ENCODE peak calls at places on chromosomes 16 and 17, in six cellular contexts. One of them, this sample, is unnamed.

GRCh38 chr16:50474138-50474537 is 74.1 kb upstream of the NKD1 start:
- DNase-seq in IMR-90: no peak
- DNase-seq in H9: no peak
- DNase-seq in H1: no peak
- DNase-seq in neuronal stem cell: no peak
- DNase-seq in mesenchymal stem cell: no peak
- DNase-seq in this sample: no peak

GRCh38 chr16:4604401-4604800 is 10.3 kb downstream of the UBALD1 start:
- DNase-seq in IMR-90: no peak
- DNase-seq in mesenchymal stem cell: no peak
- DNase-seq in H1: no peak
- DNase-seq in neuronal stem cell: no peak
- DNase-seq in H9: no peak
- DNase-seq in this sample: no peak

GRCh38 chr17:72775914-72776313 is 316.6 kb downstream of the SLC39A11 start:
- DNase-seq in neuronal stem cell: no peak
- DNase-seq in IMR-90: no peak
- DNase-seq in H9: no peak
- DNase-seq in H1: no peak
- DNase-seq in mesenchymal stem cell: no peak
- DNase-seq in this sample: no peak

GRCh38 chr17:10224592-10225195 is 26.3 kb upstream of the GAS7 start:
- DNase-seq in IMR-90: no peak
- DNase-seq in H1: no peak
- DNase-seq in mesenchymal stem cell: no peak
- DNase-seq in H9: no peak
- DNase-seq in neuronal stem cell: no peak
- DNase-seq in this sample: no peak

GRCh38 chr17:29005936-29006438 is at the start of gene SEZ6:
- DNase-seq in H9: peak; percentile 92
- DNase-seq in neuronal stem cell: peak; percentile 84
- DNase-seq in IMR-90: peak; percentile 48
- DNase-seq in mesenchymal stem cell: peak; percentile 61
- DNase-seq in H1: peak; percentile 29
- DNase-seq in this sample: peak; percentile 84

GRCh38 chr16:79271583-79271982 is 329.0 kb downstream of the MAF start:
- DNase-seq in mesenchymal stem cell: no peak
- DNase-seq in H9: no peak
- DNase-seq in IMR-90: no peak
- DNase-seq in H1: no peak
- DNase-seq in neuronal stem cell: no peak
- DNase-seq in this sample: no peak

GRCh38 chr16:4207683-4208528 is 34.0 kb downstream of the SRL start:
- DNase-seq in H9: no peak
- DNase-seq in H1: no peak
- DNase-seq in neuronal stem cell: no peak
- DNase-seq in IMR-90: no peak
- DNase-seq in mesenchymal stem cell: no peak
- DNase-seq in this sample: no peak

GRCh38 chr17:61279476-61280145 is 120.0 kb upstream of the TBX2 start:
- DNase-seq in H1: no peak
- DNase-seq in H9: no peak
- DNase-seq in mesenchymal stem cell: peak; percentile 77
- DNase-seq in neuronal stem cell: no peak
- DNase-seq in IMR-90: peak; percentile 54
- DNase-seq in this sample: no peak

GRCh38 chr16:11407047-11407982 is 62.1 kb downstream of the RMI2 start:
- DNase-seq in IMR-90: peak; percentile 77
- DNase-seq in H9: peak; percentile 82
- DNase-seq in H1: no peak
- DNase-seq in neuronal stem cell: peak; percentile 60
- DNase-seq in mesenchymal stem cell: peak; percentile 84
- DNase-seq in this sample: peak; percentile 85

GRCh38 chr16:3056336-3057180 is 8.9 kb upstream of the IL32 start:
- DNase-seq in IMR-90: no peak
- DNase-seq in H1: no peak
- DNase-seq in mesenchymal stem cell: no peak
- DNase-seq in H9: no peak
- DNase-seq in neuronal stem cell: no peak
- DNase-seq in this sample: no peak

GRCh38 chr17:77506371-77506991 is 365.7 kb downstream of the SEC14L1 start:
- DNase-seq in H1: no peak
- DNase-seq in neuronal stem cell: no peak
- DNase-seq in H9: no peak
- DNase-seq in mesenchymal stem cell: no peak
- DNase-seq in IMR-90: no peak
- DNase-seq in this sample: no peak

GRCh38 chr16:53864819-53865491 is 161.0 kb downstream of the FTO start:
- DNase-seq in IMR-90: peak; percentile 24
- DNase-seq in H9: no peak
- DNase-seq in mesenchymal stem cell: peak; percentile 29
- DNase-seq in H1: no peak
- DNase-seq in neuronal stem cell: no peak
- DNase-seq in this sample: peak; percentile 57

GRCh38 chr16:66049865-66050264 is 316.6 kb upstream of the CDH5 start:
- DNase-seq in IMR-90: no peak
- DNase-seq in neuronal stem cell: no peak
- DNase-seq in H1: no peak
- DNase-seq in H9: no peak
- DNase-seq in mesenchymal stem cell: no peak
- DNase-seq in this sample: no peak
- H2BK120ac ChIP-seq in IMR-90: no peak overlapping the region
- H2BK120ac ChIP-seq in neuronal stem cell: no peak overlapping the region
- H2BK120ac ChIP-seq in H1: no peak overlapping the region
- H2BK120ac ChIP-seq in H9: no peak overlapping the region
- H2BK120ac ChIP-seq in mesenchymal stem cell: no peak overlapping the region
- H2BK120ac ChIP-seq in this sample: no peak overlapping the region

DNA sequence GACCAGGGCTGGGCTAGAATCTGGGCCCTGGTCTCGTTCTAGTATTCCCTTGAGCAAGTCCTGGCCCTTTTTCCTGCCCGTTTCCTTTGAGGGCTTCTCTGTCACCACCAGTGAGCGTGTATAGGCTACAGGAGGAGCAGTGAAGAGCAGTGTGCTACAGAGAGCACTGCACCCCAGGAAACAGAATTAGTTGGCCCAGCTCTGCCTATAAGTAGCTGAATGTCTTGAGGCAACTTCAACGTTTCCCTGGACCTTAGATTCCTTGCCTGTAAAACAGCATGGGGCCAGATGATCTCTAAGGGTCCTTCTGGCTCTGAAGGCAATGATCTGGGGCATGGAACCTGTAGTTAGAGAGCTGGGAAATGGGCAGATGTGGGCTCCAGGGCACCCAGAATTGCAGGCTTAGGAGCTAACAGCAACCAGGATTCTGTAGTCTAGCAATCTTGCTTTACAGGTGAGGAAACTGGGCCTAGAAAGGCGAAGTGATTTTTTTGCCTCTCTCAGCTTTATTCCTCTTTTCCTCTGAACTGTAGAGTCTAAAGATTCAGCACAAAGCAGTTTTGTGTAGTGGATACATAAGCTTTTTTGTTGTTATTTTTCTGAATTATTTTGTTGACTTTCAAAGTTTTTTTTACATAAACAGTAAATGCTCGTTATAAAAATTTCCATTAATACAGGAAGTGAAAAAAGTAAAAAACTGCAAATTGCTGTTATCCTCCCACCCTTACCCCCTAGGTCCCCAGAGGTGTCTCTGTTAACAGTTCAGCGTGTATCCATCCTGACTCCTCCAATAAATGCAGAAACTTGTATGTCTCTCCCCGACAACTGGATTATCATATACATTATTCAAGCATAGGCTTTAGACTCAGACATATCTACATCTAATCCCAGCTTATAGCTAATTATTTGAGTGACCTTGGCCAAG is 1.7 kb upstream of the MYL4 start:
- DNase-seq in mesenchymal stem cell: no peak
- DNase-seq in neuronal stem cell: no peak
- DNase-seq in H9: no peak
- DNase-seq in H1: no peak
- DNase-seq in IMR-90: no peak
- DNase-seq in this sample: no peak
- H3K27ac ChIP-seq in mesenchymal stem cell: no peak overlapping the region
- H3K27ac ChIP-seq in neuronal stem cell: no peak overlapping the region
- H3K27ac ChIP-seq in H9: no peak overlapping the region
- H3K27ac ChIP-seq in H1: no peak overlapping the region
- H3K27ac ChIP-seq in IMR-90: no peak overlapping the region
- H3K27ac ChIP-seq in this sample: no peak overlapping the region

GRCh38 chr16:66930189-66930588 is 4.0 kb downstream of the CIAO2B start:
- DNase-seq in mesenchymal stem cell: peak; percentile 63
- DNase-seq in H1: no peak
- DNase-seq in H9: no peak
- DNase-seq in IMR-90: peak; percentile 85
- DNase-seq in neuronal stem cell: no peak
- DNase-seq in this sample: no peak
- H2BK15ac ChIP-seq in mesenchymal stem cell: no peak overlapping the region
- H2BK15ac ChIP-seq in H1: no peak overlapping the region
- H2BK15ac ChIP-seq in H9: no peak overlapping the region
- H2BK15ac ChIP-seq in IMR-90: no peak overlapping the region
- H2BK15ac ChIP-seq in neuronal stem cell: no peak overlapping the region
- H2BK15ac ChIP-seq in this sample: no peak overlapping the region

GRCh38 chr17:3596804-3597464 is 12.3 kb downstream of the TRPV1 start:
- DNase-seq in mesenchymal stem cell: no peak
- DNase-seq in H9: no peak
- DNase-seq in H1: no peak
- DNase-seq in IMR-90: no peak
- DNase-seq in neuronal stem cell: no peak
- DNase-seq in this sample: peak; percentile 4
- H2BK120ac ChIP-seq in mesenchymal stem cell: no peak overlapping the region
- H2BK120ac ChIP-seq in H9: no peak overlapping the region
- H2BK120ac ChIP-seq in H1: no peak overlapping the region
- H2BK120ac ChIP-seq in IMR-90: no peak overlapping the region
- H2BK120ac ChIP-seq in neuronal stem cell: no peak overlapping the region
- H2BK120ac ChIP-seq in this sample: no peak overlapping the region

GRCh38 chr17:40065041-40065770 is 2.4 kb downstream of the THRA start:
- DNase-seq in neuronal stem cell: no peak
- DNase-seq in IMR-90: peak; percentile 58
- DNase-seq in mesenchymal stem cell: peak; percentile 58
- DNase-seq in H9: no peak
- DNase-seq in H1: no peak
- DNase-seq in this sample: no peak
- H3K27ac ChIP-seq in neuronal stem cell: peak overlapping the region; percentile 53
- H3K27ac ChIP-seq in IMR-90: peak overlapping the region; percentile 71
- H3K27ac ChIP-seq in mesenchymal stem cell: peak overlapping the region; percentile 69
- H3K27ac ChIP-seq in H9: no peak overlapping the region
- H3K27ac ChIP-seq in H1: no peak overlapping the region
- H3K27ac ChIP-seq in this sample: no peak overlapping the region

DNA sequence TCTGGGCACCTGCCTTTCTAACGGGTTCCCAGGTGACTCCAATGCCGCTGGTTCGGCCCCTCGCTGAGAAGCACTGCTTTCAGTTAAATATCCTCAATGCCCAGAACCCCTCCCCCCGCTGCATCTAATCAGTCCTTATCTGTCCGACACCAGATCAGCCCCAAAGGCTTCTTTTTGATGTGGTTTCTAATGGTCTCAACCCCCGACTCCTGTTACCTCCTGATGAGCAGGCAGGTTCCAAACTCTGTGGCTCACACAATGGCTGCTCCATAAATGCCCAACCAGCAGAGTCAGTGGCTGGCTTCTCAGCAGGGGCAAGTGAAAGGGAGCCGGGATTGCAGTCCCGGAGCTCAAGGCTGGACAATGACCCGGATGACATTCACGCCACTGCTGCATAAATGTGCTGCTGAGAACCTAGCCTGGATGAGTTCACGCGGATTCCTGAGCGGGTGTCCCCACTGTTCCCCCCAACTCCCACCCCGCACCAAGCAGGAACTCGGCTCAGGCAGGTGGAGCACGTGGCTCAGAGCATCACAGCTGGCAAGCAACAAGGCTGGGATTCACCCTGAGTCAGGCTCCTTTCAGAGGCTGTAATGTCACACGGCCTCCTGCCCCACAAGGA is 1.0 kb upstream of the SLC38A8 start:
- DNase-seq in H1: no peak
- DNase-seq in neuronal stem cell: no peak
- DNase-seq in H9: no peak
- DNase-seq in mesenchymal stem cell: no peak
- DNase-seq in IMR-90: peak; percentile 18
- DNase-seq in this sample: peak; percentile 92
- H2BK15ac ChIP-seq in H1: no peak overlapping the region
- H2BK15ac ChIP-seq in neuronal stem cell: no peak overlapping the region
- H2BK15ac ChIP-seq in H9: no peak overlapping the region
- H2BK15ac ChIP-seq in mesenchymal stem cell: no peak overlapping the region
- H2BK15ac ChIP-seq in IMR-90: no peak overlapping the region
- H2BK15ac ChIP-seq in this sample: no peak overlapping the region

DNA sequence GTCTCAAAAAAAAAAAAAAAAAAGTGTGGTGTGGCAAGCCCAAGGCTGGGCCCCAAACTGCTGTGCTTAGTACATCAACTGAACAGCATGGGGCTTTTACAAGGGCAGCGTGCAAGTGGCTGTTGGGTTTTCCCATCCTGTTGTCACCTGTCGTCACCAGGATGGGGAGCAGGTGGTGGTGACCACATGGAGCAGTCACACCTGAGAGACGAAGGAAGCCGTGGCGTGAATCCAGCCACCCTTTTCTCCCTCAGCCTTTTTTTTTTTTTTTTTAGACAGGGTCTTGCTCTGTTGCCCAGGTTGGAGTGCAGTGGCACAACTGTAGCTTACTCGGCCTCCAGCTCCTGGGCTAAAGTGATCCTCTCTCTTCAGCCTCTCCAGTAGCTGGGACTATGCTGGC is 4.1 kb upstream of the MRPL58 start:
- DNase-seq in mesenchymal stem cell: no peak
- DNase-seq in IMR-90: no peak
- DNase-seq in neuronal stem cell: no peak
- DNase-seq in H9: no peak
- DNase-seq in H1: no peak
- DNase-seq in this sample: no peak
- H2BK120ac ChIP-seq in mesenchymal stem cell: no peak overlapping the region
- H2BK120ac ChIP-seq in IMR-90: no peak overlapping the region
- H2BK120ac ChIP-seq in neuronal stem cell: no peak overlapping the region
- H2BK120ac ChIP-seq in H9: no peak overlapping the region
- H2BK120ac ChIP-seq in H1: no peak overlapping the region
- H2BK120ac ChIP-seq in this sample: no peak overlapping the region

DNA sequence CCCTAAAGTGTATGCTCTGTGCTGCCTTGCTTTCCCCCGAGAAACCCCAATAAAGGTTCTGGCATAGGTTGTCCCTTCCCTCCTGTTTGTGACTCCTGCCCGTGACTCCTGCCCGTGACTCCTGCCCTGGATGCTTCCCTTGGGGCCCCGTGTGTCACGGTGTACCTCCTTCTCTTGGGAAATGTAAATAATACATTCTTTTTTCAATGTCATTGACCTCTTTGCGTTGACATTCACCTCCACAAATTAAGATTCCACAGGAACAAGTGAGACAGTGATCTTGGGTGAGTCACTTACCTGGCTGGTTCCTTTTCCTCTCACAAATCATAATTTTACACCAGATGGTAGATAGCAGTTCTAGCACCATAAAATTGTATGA is 634 bp downstream of the CCL15 start:
- DNase-seq in H9: peak; percentile 20
- DNase-seq in IMR-90: no peak
- DNase-seq in mesenchymal stem cell: no peak
- DNase-seq in neuronal stem cell: no peak
- DNase-seq in H1: no peak
- DNase-seq in this sample: no peak
- H3K27ac ChIP-seq in H9: no peak overlapping the region
- H3K27ac ChIP-seq in IMR-90: no peak overlapping the region
- H3K27ac ChIP-seq in mesenchymal stem cell: no peak overlapping the region
- H3K27ac ChIP-seq in neuronal stem cell: no peak overlapping the region
- H3K27ac ChIP-seq in H1: no peak overlapping the region
- H3K27ac ChIP-seq in this sample: no peak overlapping the region

This sample was measured in mesendoderm.